ENCODE peak calls at places on chromosomes 5 and 9, in five cellular contexts. D is mesenchymal stem cell, H is left ventricle myocardium inferior, F is DND-41, O is prostate gland. C is an unnamed sample.
A peak's percentile ranks its signal among the peaks of the same experiment; 100 is the strongest.

GRCh38 chr5:125196479-125197183 is 450.2 kb upstream of the ZNF608 start:
- DNase-seq in D (no peak), H (no peak), F (no peak), O (no peak), C (no peak)

GRCh38 chr5:111748304-111748763 is 8.7 kb downstream of the NREP start:
- DNase-seq in D (peak; percentile 85), H (no peak), F (no peak), O (no peak), C (no peak)

GRCh38 chr5:75720882-75721281 is 3.6 kb upstream of the POC5 start:
- DNase-seq in D (no peak), H (no peak), F (no peak), O (no peak), C (no peak)

GRCh38 chr9:133576591-133577462 is 32.4 kb downstream of the FAM163B start:
- DNase-seq in D (no peak), H (no peak), F (no peak), O (no peak), C (no peak)

GRCh38 chr5:50711280-50711679 is 44.8 kb downstream of the PARP8 start:
- DNase-seq in D (peak; percentile 61), H (no peak), F (peak; percentile 89), O (peak; percentile 8), C (no peak)

GRCh38 chr5:98307811-98308210 is 465.7 kb upstream of the RGMB start:
- DNase-seq in D (peak; percentile 92), H (no peak), F (no peak), O (no peak), C (no peak)

GRCh38 chr5:57499262-57500050 is 16.8 kb upstream of the ACTBL2 start:
- DNase-seq in D (peak; percentile 77), H (no peak), F (peak; percentile 41), O (no peak), C (no peak)

GRCh38 chr5:54900906-54901725 is 84.3 kb downstream of the ESM1 start:
- DNase-seq in D (peak; percentile 92), H (no peak), F (no peak), O (no peak), C (peak; percentile 74)

GRCh38 chr9:98016137-98016680 is 33.1 kb downstream of the ANP32B start:
- DNase-seq in D (no peak), H (no peak), F (no peak), O (no peak), C (no peak)

GRCh38 chr9:35643046-35643445 is 7.7 kb downstream of the SIT1 start:
- DNase-seq in D (no peak), H (no peak), F (no peak), O (no peak), C (no peak)

GRCh38 chr9:127769985-127770904 is 8.2 kb downstream of the SH2D3C start:
- DNase-seq in D (no peak), H (no peak), F (no peak), O (no peak), C (no peak)
- H3K4me3 ChIP-seq in D (no peak overlapping the region), H (peak overlapping the region; percentile 74), F (no peak overlapping the region), O (peak overlapping the region; percentile 44), C (peak overlapping the region; percentile 50)

GRCh38 chr9:93010056-93010455 is 48.4 kb upstream of the SUSD3 start:
- DNase-seq in D (no peak), H (no peak), F (no peak), O (no peak), C (no peak)
- H3K36me3 ChIP-seq in D (no peaks in the 10 kb centered on the region), H (no peaks in the 10 kb centered on the region), F (peaks cover 70% of the 10 kb centered on the region), O (no peaks in the 10 kb centered on the region), C (no peaks in the 10 kb centered on the region)

GRCh38 chr9:22649384-22649783 is 202.8 kb downstream of the DMRTA1 start:
- DNase-seq in D (no peak), H (no peak), F (no peak), O (no peak), C (no peak)
- H3K27ac ChIP-seq in D (no peak overlapping the region), H (no peak overlapping the region), F (no peak overlapping the region), O (no peak overlapping the region), C (no peak overlapping the region)

DNA sequence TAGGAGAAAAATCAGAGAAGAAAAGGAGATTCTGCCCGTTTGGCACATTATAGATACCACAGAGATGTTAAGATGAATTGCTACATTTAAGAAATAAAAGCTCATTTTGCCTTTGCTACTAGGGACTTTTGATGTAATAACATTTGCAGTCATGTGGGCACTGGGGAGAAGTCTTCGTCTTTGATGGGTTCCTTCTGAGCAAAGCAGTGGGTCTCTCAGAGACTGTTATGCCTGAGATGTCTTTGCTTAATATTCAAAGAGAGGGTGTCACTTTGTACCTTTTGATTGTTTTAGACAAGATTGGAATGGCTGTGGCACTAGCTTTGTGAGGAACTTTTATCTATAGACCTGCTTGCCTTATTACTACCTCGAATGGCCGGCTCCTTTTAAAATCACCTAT is 25.0 kb downstream of the SLC25A25 start:
- DNase-seq in D (no peak), H (no peak), F (no peak), O (no peak), C (no peak)
- H3K4me3 ChIP-seq in D (no peak overlapping the region), H (no peak overlapping the region), F (no peak overlapping the region), O (no peak overlapping the region), C (no peak overlapping the region)

GRCh38 chr9:15482146-15482545 is 28.6 kb downstream of the PSIP1 start:
- DNase-seq in D (no peak), H (no peak), F (no peak), O (no peak), C (no peak)
- H3K36me3 ChIP-seq in D (peaks cover 3% of the 10 kb centered on the region), H (peaks cover 17% of the 10 kb centered on the region), F (peaks cover 81% of the 10 kb centered on the region), O (no peaks in the 10 kb centered on the region), C (peaks cover 26% of the 10 kb centered on the region)

DNA sequence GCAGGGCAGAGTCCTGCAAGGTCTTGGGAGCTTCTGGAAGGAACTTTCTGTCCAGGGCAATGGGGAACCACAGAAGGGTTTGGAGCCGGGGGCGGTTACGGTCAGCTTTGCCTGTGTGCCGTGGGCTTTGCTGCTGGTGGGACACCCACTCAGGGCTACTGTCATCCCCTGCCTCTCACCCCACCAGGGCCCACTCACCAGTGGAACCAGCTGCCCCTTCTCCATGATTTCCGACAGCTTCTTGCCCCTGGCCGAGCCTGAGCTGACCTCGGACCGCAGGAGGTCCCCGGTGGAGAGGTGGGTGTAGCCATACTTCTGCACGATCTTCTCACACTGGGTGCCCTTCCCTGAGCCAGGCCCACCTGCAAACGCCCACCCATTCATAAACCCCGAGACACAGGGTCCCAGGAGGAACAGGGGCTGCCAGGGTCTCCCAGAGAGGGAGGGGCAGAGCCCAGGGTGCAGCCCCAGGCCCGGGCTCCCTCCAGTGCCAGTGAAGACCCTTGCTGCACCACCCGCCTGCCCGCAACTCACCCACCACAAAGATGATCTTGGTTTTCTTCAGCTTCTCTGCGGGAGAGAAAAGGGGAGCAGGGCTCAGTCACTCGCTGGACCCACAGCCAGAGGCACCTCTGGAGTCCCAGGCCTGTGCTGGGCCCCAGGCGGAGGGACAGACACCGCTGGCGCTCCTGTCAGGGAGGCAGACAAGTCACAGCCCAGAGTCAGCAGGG is 4.8 kb downstream of the AK1 start:
- DNase-seq in D (no peak), H (no peak), F (no peak), O (no peak), C (no peak)
- H3K27ac ChIP-seq in D (no peak overlapping the region), H (peak overlapping the region; percentile 93), F (no peak overlapping the region), O (no peak overlapping the region), C (peak overlapping the region; percentile 81)

GRCh38 chr9:33142531-33142930 is 24.6 kb downstream of the B4GALT1 start:
- DNase-seq in D (no peak), H (no peak), F (no peak), O (no peak), C (peak; percentile 19)
- H3K4me3 ChIP-seq in D (no peak overlapping the region), H (no peak overlapping the region), F (no peak overlapping the region), O (no peak overlapping the region), C (no peak overlapping the region)

DNA sequence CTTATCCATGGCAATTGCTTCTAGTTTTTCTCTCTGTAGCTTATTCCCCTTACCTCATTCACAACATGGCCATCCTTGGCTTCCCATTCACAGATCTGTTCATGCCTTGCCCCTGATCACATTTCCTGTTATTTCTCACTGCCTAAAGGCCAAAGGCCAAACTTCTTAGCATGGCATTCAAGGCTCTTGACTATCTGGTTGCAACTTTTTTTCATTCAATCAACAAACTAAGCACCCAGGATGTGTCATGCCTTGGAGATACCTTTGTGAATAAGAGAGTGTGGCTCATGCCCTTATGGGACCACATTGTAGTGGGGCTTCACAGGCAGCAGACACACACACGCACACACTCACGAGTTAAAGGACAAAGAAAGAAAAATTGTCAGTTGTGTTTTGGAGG is 27.6 kb downstream of the FGF1 start:
- DNase-seq in D (no peak), H (no peak), F (no peak), O (no peak), C (no peak)
- H3K36me3 ChIP-seq in D (no peaks in the 10 kb centered on the region), H (no peaks in the 10 kb centered on the region), F (no peaks in the 10 kb centered on the region), O (no peaks in the 10 kb centered on the region), C (no peaks in the 10 kb centered on the region)

GRCh38 chr5:151739939-151740335 is 18.5 kb downstream of the ATOX1 start:
- DNase-seq in D (peak; percentile 84), H (no peak), F (no peak), O (no peak), C (no peak)
- H3K27ac ChIP-seq in D (peak overlapping the region; percentile 100), H (peak overlapping the region; percentile 72), F (no peak overlapping the region), O (no peak overlapping the region), C (peak overlapping the region; percentile 80)